ENCODE peak calls at places on chromosomes 13 and 19, in four cellular contexts. J is HepG2, C is GM12878, M is K562. D is an unnamed sample.

GRCh38 chr13:72565893-72566292 is 161.5 kb downstream of the MZT1 start:
- DNase-seq in J (peak; percentile 29), C (no peak), M (no peak), D (peak; percentile 53)

GRCh38 chr13:107518780-107519179 is 696.6 kb downstream of the LIG4 start:
- DNase-seq in J (no peak), C (no peak), M (no peak), D (no peak)

GRCh38 chr13:34035676-34036325 is 217.9 kb downstream of the RFC3 start:
- DNase-seq in J (peak; percentile 57), C (no peak), M (no peak), D (no peak)

GRCh38 chr13:31038834-31039552 is 106.5 kb downstream of the TEX26 start:
- DNase-seq in J (no peak), C (peak; percentile 84), M (no peak), D (no peak)

GRCh38 chr13:32153056-32153455 is 121.5 kb downstream of the FRY start:
- DNase-seq in J (no peak), C (no peak), M (no peak), D (no peak)

GRCh38 chr19:46372901-46373572 is 26.1 kb downstream of the PPP5C start:
- DNase-seq in J (no peak), C (no peak), M (no peak), D (no peak)

GRCh38 chr13:39364797-39365468 is 238.1 kb downstream of the LHFPL6 start:
- DNase-seq in J (peak; percentile 7), C (no peak), M (no peak), D (peak; percentile 71)

GRCh38 chr13:113854238-113855011 is 9.5 kb downstream of the GAS6 start:
- DNase-seq in J (no peak), C (no peak), M (no peak), D (no peak)

GRCh38 chr13:37615271-37615670 is 16.7 kb upstream of the POSTN start:
- DNase-seq in J (no peak), C (no peak), M (no peak), D (no peak)

GRCh38 chr19:18634612-18635290 is 2.1 kb upstream of the KLHL26 start:
- DNase-seq in J (peak; percentile 45), C (no peak), M (no peak), D (no peak)

GRCh38 chr19:11673608-11674041 is 65.1 kb downstream of the ZNF823 start:
- DNase-seq in J (peak; percentile 68), C (no peak), M (peak; percentile 28), D (peak; percentile 23)

GRCh38 chr19:16849168-16849567 is 20.0 kb downstream of the SIN3B start:
- DNase-seq in J (no peak), C (no peak), M (no peak), D (no peak)

GRCh38 chr13:31638577-31638976 is 100.7 kb upstream of the RXFP2 start:
- DNase-seq in J (no peak), C (no peak), M (no peak), D (no peak)

GRCh38 chr19:15296841-15297415 is 35.4 kb downstream of the BRD4 start:
- DNase-seq in J (peak; percentile 85), C (no peak), M (no peak), D (no peak)

GRCh38 chr19:48918801-48919247 is 14.7 kb upstream of the DHDH start:
- DNase-seq in J (no peak), C (no peak), M (peak; percentile 72), D (peak; percentile 76)

GRCh38 chr13:27406178-27406939 is 18.1 kb upstream of the GTF3A start:
- DNase-seq in J (peak; percentile 43), C (no peak), M (peak; percentile 14), D (peak; percentile 61)
- TF ChIP-seq TARDBP in J (no peak), C (no peak), M (no peak), D (no peak)

GRCh38 chr19:5339470-5339949 is 1.1 kb downstream of the PTPRS start:
- DNase-seq in J (no peak), C (no peak), M (peak; percentile 69), D (no peak)

GRCh38 chr19:5341448-5341820 is 822 bp upstream of the PTPRS start:
- DNase-seq in J (no peak), C (no peak), M (no peak), D (no peak)

GRCh38 chr19:5341981-5342380 is 1.4 kb upstream of the PTPRS start:
- DNase-seq in J (no peak), C (no peak), M (no peak), D (no peak)

GRCh38 chr19:5339950-5340636 is 519 bp downstream of the PTPRS start:
- DNase-seq in J (no peak), C (no peak), M (peak; percentile 80), D (peak; percentile 61)

GRCh38 chr19:5340637-5341447 is at the start of gene PTPRS:
- DNase-seq in J (peak; percentile 61), C (no peak), M (peak; percentile 99), D (peak; percentile 98)
- TF ChIP-seq BHLHE40 in J (peak; percentile 77), C (no peak), M (peak; percentile 49), D (no peak)

GRCh38 chr13:111336666-111337065 is 16.2 kb downstream of the TEX29 start:
- DNase-seq in J (no peak), C (no peak), M (no peak), D (no peak)

GRCh38 chr13:111338841-111339240 is 18.4 kb downstream of the TEX29 start:
- DNase-seq in J (no peak), C (no peak), M (no peak), D (no peak)

GRCh38 chr13:111337741-111338140 is 17.3 kb downstream of the TEX29 start:
- DNase-seq in J (no peak), C (no peak), M (no peak), D (no peak)

GRCh38 chr13:111337206-111337605 is 16.8 kb downstream of the TEX29 start:
- DNase-seq in J (no peak), C (no peak), M (no peak), D (no peak)

DNA sequence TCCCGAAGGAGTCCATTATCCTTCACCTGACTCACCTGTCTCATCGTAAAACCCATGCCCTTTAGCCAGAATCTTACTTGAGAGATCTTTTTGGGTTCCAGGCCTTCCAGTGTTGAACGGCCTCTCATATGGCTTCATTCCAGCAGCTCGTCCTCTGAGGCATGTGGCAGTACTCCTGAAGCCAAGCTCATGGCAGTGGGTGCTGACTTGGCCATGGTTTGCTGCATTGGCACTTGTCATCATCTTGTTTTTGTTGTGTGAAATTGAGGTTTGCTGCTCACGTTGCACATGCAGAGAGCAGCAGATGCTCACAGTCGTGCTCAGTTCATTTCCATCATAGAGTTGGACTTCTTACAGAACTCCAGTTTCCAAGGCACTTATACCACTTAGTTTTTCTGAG is 14.8 kb downstream of the TEX29 start:
- DNase-seq in J (no peak), C (no peak), M (no peak), D (no peak)
- TF ChIP-seq FOXK2 in J (no peak), C (no peak), M (no peak), D (no peak)

GRCh38 chr13:110712849-110713641 is 455 bp upstream of the ING1 start:
- DNase-seq in J (peak; percentile 99), C (peak; percentile 98), M (peak; percentile 86), D (peak; percentile 70)

GRCh38 chr13:110713642-110713952 is at the start of gene ING1:
- DNase-seq in J (no peak), C (no peak), M (no peak), D (no peak)

GRCh38 chr13:110714798-110715394 is 1.4 kb downstream of the ING1 start:
- DNase-seq in J (peak; percentile 20), C (no peak), M (no peak), D (no peak)

GRCh38 chr13:110715395-110716234 is 2.1 kb downstream of the ING1 start:
- DNase-seq in J (peak; percentile 99), C (peak; percentile 99), M (peak; percentile 90), D (peak; percentile 63)

GRCh38 chr13:110713981-110714797 is 689 bp downstream of the ING1 start:
- DNase-seq in J (peak; percentile 28), C (no peak), M (no peak), D (no peak)
- TF ChIP-seq TARDBP in J (no peak), C (no peak), M (no peak), D (no peak)

GRCh38 chr13:28792992-28793391 is 27.1 kb upstream of the MTUS2 start:
- DNase-seq in J (no peak), C (no peak), M (no peak), D (no peak)
- TF ChIP-seq BHLHE40 in J (no peak), C (no peak), M (no peak), D (no peak)

GRCh38 chr19:39067104-39067503 is 17.1 kb upstream of the ACP7 start:
- DNase-seq in J (peak; percentile 18), C (no peak), M (no peak), D (no peak)

GRCh38 chr19:39065928-39066327 is 18.2 kb upstream of the ACP7 start:
- DNase-seq in J (no peak), C (no peak), M (no peak), D (no peak)

GRCh38 chr19:39074205-39074692 is 9.9 kb upstream of the ACP7 start:
- DNase-seq in J (no peak), C (no peak), M (no peak), D (no peak)

GRCh38 chr19:39074942-39075341 is 9.2 kb upstream of the ACP7 start:
- DNase-seq in J (no peak), C (no peak), M (no peak), D (no peak)

GRCh38 chr19:39070888-39071287 is 13.3 kb upstream of the ACP7 start:
- DNase-seq in J (no peak), C (no peak), M (no peak), D (no peak)
- TF ChIP-seq FOXK2 in J (no peak), C (no peak), M (no peak), D (no peak)

GRCh38 chr13:20411638-20412342 is 113.9 kb downstream of the CRYL1 start:
- DNase-seq in J (no peak), C (peak; percentile 75), M (no peak), D (no peak)

GRCh38 chr13:20410726-20411125 is 114.9 kb downstream of the CRYL1 start:
- DNase-seq in J (no peak), C (no peak), M (no peak), D (no peak)

GRCh38 chr13:20415288-20415644 is 110.4 kb downstream of the CRYL1 start:
- DNase-seq in J (no peak), C (no peak), M (no peak), D (no peak)

GRCh38 chr13:20414475-20415287 is 111.0 kb downstream of the CRYL1 start:
- DNase-seq in J (no peak), C (no peak), M (no peak), D (no peak)

GRCh38 chr13:20412761-20413355 is 112.8 kb downstream of the CRYL1 start:
- DNase-seq in J (no peak), C (no peak), M (no peak), D (no peak)
- TF ChIP-seq TARDBP in J (no peak), C (no peak), M (no peak), D (no peak)

GRCh38 chr13:86082116-86082515 is 282.9 kb upstream of the SLITRK6 start:
- DNase-seq in J (no peak), C (no peak), M (no peak), D (no peak)

GRCh38 chr13:86085890-86086289 is 286.7 kb upstream of the SLITRK6 start:
- DNase-seq in J (no peak), C (no peak), M (no peak), D (no peak)

GRCh38 chr13:86080340-86080995 is 281.2 kb upstream of the SLITRK6 start:
- DNase-seq in J (no peak), C (no peak), M (no peak), D (no peak)
- TF ChIP-seq BHLHE40 in J (no peak), C (no peak), M (no peak), D (no peak)